ENCODE peak calls at places on chromosomes 16 and 17, in ten cellular contexts. L is upper lobe of left lung, P is uterus, V is heart left ventricle, U is right lobe of liver, T is transverse colon, N is H1, S is testis, K is adrenal gland, M is body of pancreas. W is an unnamed sample.

GRCh38 chr17:44110823-44111633 is 12.4 kb downstream of the HDAC5 start:
- DNase-seq in S (peak), P (peak), V (peak), T (peak), L (peak), K (peak), N (peak), U (peak), M (peak), W (peak)

GRCh38 chr17:13209091-13209490 is 191.3 kb upstream of the ELAC2 start:
- DNase-seq in V (no peak), T (no peak), P (no peak), U (no peak), N (no peak), K (no peak), S (no peak), L (no peak), M (no peak), W (no peak)

GRCh38 chr17:41710472-41711090 is 1.6 kb upstream of the GAST start:
- DNase-seq in L (no peak), N (no peak), T (no peak), S (no peak), M (peak), V (no peak), P (no peak), K (no peak), U (no peak), W (no peak)

GRCh38 chr16:70768205-70768580 is 32.8 kb downstream of the VAC14 start:
- DNase-seq in N (no peak), L (no peak), T (no peak), V (peak), U (no peak), K (no peak), P (no peak), S (no peak), M (no peak), W (no peak)

GRCh38 chr17:4607773-4608187 is 23.5 kb downstream of the SMTNL2 start:
- DNase-seq in P (peak), S (peak), T (peak), L (no peak), M (peak), K (peak), N (no peak), V (peak), U (peak), W (no peak)

GRCh38 chr17:58019521-58019920 is 12.5 kb upstream of the SRSF1 start:
- DNase-seq in K (no peak), L (no peak), U (no peak), S (no peak), N (no peak), T (no peak), P (no peak), M (no peak), V (no peak), W (no peak)

GRCh38 chr17:12070561-12070960 is 49.9 kb downstream of the MAP2K4 start:
- DNase-seq in S (no peak), M (no peak), N (no peak), L (no peak), U (no peak), P (no peak), T (no peak), V (no peak), K (no peak), W (no peak)

GRCh38 chr17:62032480-62032879 is 32.6 kb downstream of the MED13 start:
- DNase-seq in V (no peak), T (no peak), K (no peak), M (no peak), P (no peak), S (no peak), L (no peak), U (no peak), N (no peak), W (no peak)

GRCh38 chr16:19114359-19115147 is 789 bp downstream of the ITPRIPL2 start:
- DNase-seq in P (peak), V (peak), U (peak), M (peak), N (peak), L (peak), K (peak), T (peak), S (peak), W (no peak)

GRCh38 chr17:43324205-43324893 is 74.4 kb upstream of the ARL4D start:
- DNase-seq in M (no peak), N (no peak), T (no peak), L (no peak), U (no peak), S (peak), K (no peak), V (no peak), P (no peak), W (no peak)

GRCh38 chr17:48577946-48578615 is at the start of gene HOXB4:
- DNase-seq in V (peak), S (peak), T (peak), U (peak), M (no peak), K (peak), L (peak), N (no peak), P (peak), W (no peak)

GRCh38 chr17:47905221-47905733 is 9.2 kb downstream of the SP2 start:
- DNase-seq in T (peak), S (peak), N (no peak), L (no peak), V (peak), U (no peak), M (peak), P (peak), K (peak), W (no peak)

GRCh38 chr17:4199818-4200402 is 56.9 kb downstream of the CYB5D2 start:
- DNase-seq in L (no peak), S (no peak), N (no peak), M (peak), V (no peak), T (no peak), U (no peak), K (no peak), P (no peak), W (no peak)

GRCh38 chr16:27446721-27447120 is 44.7 kb downstream of the IL21R start:
- DNase-seq in M (no peak), V (peak), T (peak), K (no peak), L (no peak), N (no peak), P (no peak), U (peak), S (no peak), W (no peak)

GRCh38 chr16:81625544-81626152 is 153.4 kb upstream of the PLCG2 start:
- DNase-seq in M (peak), L (no peak), V (peak), P (peak), S (peak), T (peak), K (peak), U (peak), N (no peak), W (no peak)

GRCh38 chr16:14071576-14072271 is 605 bp downstream of the MRTFB start:
- DNase-seq in M (no peak), K (no peak), V (peak), L (no peak), P (no peak), U (peak), N (peak), S (peak), T (no peak), W (no peak)

GRCh38 chr17:63699638-63700527 is at the start of gene LIMD2:
- DNase-seq in S (peak), P (peak), T (peak), N (peak), K (peak), V (peak), L (peak), U (peak), M (peak), W (no peak)

GRCh38 chr17:28267720-28268609 is 51.0 kb upstream of the TMEM97 start:
- DNase-seq in S (no peak), K (no peak), T (no peak), V (no peak), P (no peak), M (no peak), L (no peak), N (no peak), U (no peak), W (no peak)

GRCh38 chr17:979211-979538 is 401 bp downstream of the NXN start:
- DNase-seq in T (no peak), P (no peak), S (no peak), U (peak), L (no peak), N (no peak), M (no peak), K (peak), V (no peak), W (no peak)

DNA sequence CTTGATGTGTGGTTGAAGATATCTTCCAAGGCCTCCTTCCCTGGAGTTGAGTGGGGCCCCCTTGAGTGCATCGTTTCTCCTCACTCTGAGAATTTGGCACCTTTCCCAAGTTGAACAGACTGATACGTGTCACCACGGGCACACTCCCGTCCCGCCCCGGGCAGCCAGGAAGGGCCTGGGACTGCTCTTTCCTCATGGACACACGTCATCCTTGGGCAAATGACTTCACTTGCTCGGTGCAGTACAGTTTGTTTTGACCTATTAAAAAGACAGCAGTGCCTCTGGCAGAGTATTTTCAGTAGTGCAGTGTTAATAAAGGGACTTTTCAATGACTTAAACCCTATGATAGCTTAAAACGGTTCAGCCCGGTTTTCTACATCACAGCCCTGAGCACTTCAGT is 59.9 kb downstream of the SEC14L1 start:
- DNase-seq in M (no peak), T (no peak), N (no peak), V (no peak), P (no peak), U (no peak), K (peak), S (peak), L (no peak), W (no peak)
- TF ChIP-seq CTCF in M (no peak), T (no peak), N (no peak), V (no peak), P (no peak), U (no peak), K (peak), S (no peak), L (no peak), W (no peak)

GRCh38 chr16:50046853-50047252 is 18.9 kb upstream of the HEATR3 start:
- DNase-seq in T (no peak), P (no peak), V (no peak), M (no peak), N (no peak), K (no peak), L (no peak), U (no peak), S (no peak), W (no peak)
- TF ChIP-seq POLR2A in T (no peak), P (no peak), V (no peak), M (no peak), N (no peak), K (no peak), L (no peak), U (no peak), S (no peak), W (no peak)

GRCh38 chr17:81241648-81242420 is 2.7 kb downstream of the NDUFAF8 start:
- DNase-seq in M (peak), L (peak), P (peak), S (peak), K (peak), N (peak), T (peak), U (no peak), V (no peak), W (no peak)
- TF ChIP-seq CTCF in M (peak), L (peak), P (peak), S (peak), K (peak), N (peak), T (peak), U (peak), V (peak), W (peak)

GRCh38 chr16:48365601-48366164 is 19.5 kb downstream of the SIAH1 start:
- DNase-seq in U (peak), N (peak), S (peak), T (peak), V (peak), P (peak), K (peak), M (peak), L (peak), W (peak)
- TF ChIP-seq POLR2A in U (peak), N (peak), S (peak), T (peak), V (peak), P (peak), K (peak), M (peak), L (peak), W (peak)

GRCh38 chr16:85527042-85527766 is 85.9 kb upstream of the GSE1 start:
- DNase-seq in T (no peak), P (no peak), S (no peak), V (no peak), M (no peak), L (no peak), K (no peak), U (peak), N (no peak), W (no peak)

GRCh38 chr16:85527767-85528297 is 85.3 kb upstream of the GSE1 start:
- DNase-seq in V (no peak), M (no peak), K (no peak), U (no peak), T (no peak), P (no peak), S (no peak), N (no peak), L (no peak), W (no peak)

GRCh38 chr16:85529489-85530369 is 83.4 kb upstream of the GSE1 start:
- DNase-seq in S (no peak), M (no peak), U (no peak), V (no peak), L (no peak), T (no peak), P (no peak), N (no peak), K (no peak), W (no peak)

GRCh38 chr16:85530370-85530739 is 82.8 kb upstream of the GSE1 start:
- DNase-seq in U (no peak), N (no peak), P (no peak), T (no peak), M (no peak), V (no peak), K (no peak), S (no peak), L (no peak), W (no peak)

GRCh38 chr16:85528528-85529387 is 84.4 kb upstream of the GSE1 start:
- DNase-seq in S (no peak), M (no peak), N (no peak), U (no peak), T (no peak), K (no peak), L (no peak), P (no peak), V (no peak), W (no peak)
- TF ChIP-seq CTCF in S (peak), M (no peak), N (peak), U (peak), T (peak), K (peak), L (peak), P (peak), V (peak), W (no peak)

GRCh38 chr16:3129137-3130131 is 5.4 kb upstream of the ZNF213 start:
- DNase-seq in N (peak), L (peak), M (peak), U (peak), K (peak), S (peak), P (peak), V (peak), T (peak), W (no peak)
- TF ChIP-seq POLR2A in N (no peak), L (no peak), M (peak), U (peak), K (no peak), S (no peak), P (no peak), V (no peak), T (peak), W (no peak)

GRCh38 chr17:20273741-20274500 is 193.4 kb downstream of the LGALS9B start:
- DNase-seq in N (no peak), K (no peak), U (no peak), S (no peak), M (no peak), T (no peak), V (no peak), L (peak), P (no peak), W (no peak)
- TF ChIP-seq CTCF in N (no peak), K (no peak), U (no peak), S (no peak), M (no peak), T (no peak), V (no peak), L (no peak), P (no peak), W (no peak)

GRCh38 chr16:53433930-53434435 is 288 bp upstream of the RBL2 start:
- DNase-seq in U (no peak), S (no peak), K (peak), L (no peak), N (no peak), T (no peak), M (no peak), P (no peak), V (peak), W (no peak)

GRCh38 chr16:53434436-53435065 is at the start of gene RBL2:
- DNase-seq in M (peak), L (peak), T (peak), P (peak), N (peak), K (peak), S (peak), V (peak), U (peak), W (no peak)

GRCh38 chr16:53430363-53430762 is 3.9 kb upstream of the RBL2 start:
- DNase-seq in S (no peak), V (no peak), L (no peak), P (no peak), U (no peak), T (no peak), N (no peak), K (no peak), M (no peak), W (no peak)

GRCh38 chr16:53433509-53433908 is 762 bp upstream of the RBL2 start:
- DNase-seq in U (no peak), S (no peak), P (no peak), V (no peak), N (no peak), K (no peak), T (no peak), L (no peak), M (no peak), W (no peak)

GRCh38 chr16:53435066-53435688 is 906 bp downstream of the RBL2 start:
- DNase-seq in M (peak), N (peak), L (no peak), V (peak), S (peak), T (peak), K (peak), U (peak), P (peak), W (no peak)
- TF ChIP-seq POLR2A in M (peak), N (no peak), L (peak), V (no peak), S (no peak), T (peak), K (peak), U (peak), P (peak), W (no peak)

DNA sequence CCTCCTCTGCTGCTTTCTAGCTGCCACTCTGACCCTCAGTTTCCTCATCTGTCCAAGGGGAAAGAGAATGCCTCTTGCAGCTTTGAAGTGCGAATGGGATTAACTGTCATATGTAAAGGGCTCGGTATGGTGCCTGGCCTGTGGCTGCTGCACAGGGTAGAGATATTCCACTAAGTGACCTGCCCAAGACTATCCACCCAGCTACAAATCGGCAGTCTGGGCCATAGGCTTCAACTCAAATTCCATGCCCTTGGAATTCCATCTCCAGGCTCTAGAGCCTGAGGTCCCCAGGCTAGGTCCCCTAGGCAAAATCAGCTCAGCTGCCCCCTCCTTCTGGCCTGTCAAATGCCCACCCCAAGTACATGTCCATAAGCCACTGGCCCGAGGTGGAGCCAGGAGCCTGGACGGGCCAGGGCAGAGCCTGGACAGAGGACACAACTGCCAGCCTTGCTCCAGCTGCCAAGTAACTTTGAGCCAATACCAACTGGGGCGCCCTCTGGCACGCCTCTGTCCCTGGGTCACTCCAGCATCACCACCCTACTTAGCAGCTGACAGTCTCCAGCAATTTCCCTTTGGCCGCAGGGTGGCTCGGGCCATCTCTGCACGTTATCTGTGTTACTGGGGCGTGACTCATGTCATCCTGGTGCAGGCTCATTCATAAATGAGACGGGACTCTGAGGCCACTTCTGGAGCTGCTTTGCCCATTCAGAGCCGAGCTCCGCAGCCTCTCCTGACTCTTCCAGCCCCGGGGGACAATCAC is 57.1 kb downstream of the SDK2 start:
- DNase-seq in S (peak), N (no peak), M (no peak), L (no peak), U (no peak), K (peak), P (no peak), T (no peak), V (peak), W (no peak)
- TF ChIP-seq CTCF in S (no peak), N (no peak), M (no peak), L (no peak), U (no peak), K (peak), P (no peak), T (no peak), V (peak), W (no peak)